ENCODE peak calls at places on chromosomes 3 and 15, in nine cellular contexts. G, O, B, X, Q, P, V, C and J are unnamed samples.

GRCh38 chr3:20668411-20668810 is 482.4 kb upstream of the SGO1 start:
- DNase-seq in G (no peak), O (no peak), B (peak; percentile 53), X (no peak), Q (peak; percentile 45), P (no peak), V (peak; percentile 33), C (peak; percentile 79), J (no peak)

GRCh38 chr3:46899151-46900006 is 21.9 kb downstream of the PTH1R start:
- DNase-seq in G (no peak), O (no peak), B (no peak), X (no peak), Q (no peak), P (peak; percentile 16), V (no peak), C (no peak), J (no peak)

GRCh38 chr15:36407647-36408046 is 171.8 kb upstream of the CDIN1 start:
- DNase-seq in G (no peak), O (no peak), B (no peak), X (no peak), Q (peak; percentile 41), P (no peak), V (peak; percentile 79), C (no peak), J (no peak)

GRCh38 chr3:99330924-99331532 is 307.4 kb upstream of the COL8A1 start:
- DNase-seq in G (no peak), O (no peak), B (no peak), X (no peak), Q (no peak), P (no peak), V (peak; percentile 16), C (no peak), J (no peak)

GRCh38 chr3:165225604-165226003 is 29.4 kb upstream of the SLITRK3 start:
- DNase-seq in G (no peak), O (no peak), B (no peak), X (no peak), Q (no peak), P (no peak), V (no peak), C (peak; percentile 8), J (no peak)

GRCh38 chr15:80730931-80731330 is 35.8 kb downstream of the ABHD17C start:
- DNase-seq in G (no peak), O (no peak), B (no peak), X (no peak), Q (no peak), P (no peak), V (no peak), C (no peak), J (no peak)

GRCh38 chr15:92840149-92840548 is 60.0 kb upstream of the CHD2 start:
- DNase-seq in G (no peak), O (no peak), B (no peak), X (no peak), Q (no peak), P (no peak), V (no peak), C (no peak), J (no peak)

GRCh38 chr3:195889843-195890407 is 18.4 kb downstream of the TNK2 start:
- DNase-seq in G (no peak), O (no peak), B (no peak), X (no peak), Q (no peak), P (no peak), V (no peak), C (peak; percentile 63), J (no peak)

GRCh38 chr3:43212914-43213611 is 73.3 kb upstream of the SNRK start:
- DNase-seq in G (no peak), O (no peak), B (no peak), X (no peak), Q (no peak), P (no peak), V (no peak), C (no peak), J (no peak)

GRCh38 chr3:126913524-126913923 is 69.4 kb upstream of the PLXNA1 start:
- DNase-seq in G (no peak), O (no peak), B (no peak), X (no peak), Q (no peak), P (no peak), V (no peak), C (no peak), J (no peak)

GRCh38 chr15:80614711-80615360 is 80.3 kb upstream of the ABHD17C start:
- DNase-seq in G (no peak), O (no peak), B (no peak), X (no peak), Q (no peak), P (no peak), V (no peak), C (no peak), J (no peak)

GRCh38 chr15:49439678-49440375 is 16.8 kb downstream of the FGF7 start:
- DNase-seq in G (no peak), O (no peak), B (no peak), X (no peak), Q (no peak), P (no peak), V (no peak), C (no peak), J (no peak)

GRCh38 chr15:90412356-90413194 is 24.5 kb downstream of the IQGAP1 start:
- DNase-seq in G (no peak), O (no peak), B (no peak), X (no peak), Q (peak; percentile 55), P (no peak), V (peak; percentile 69), C (peak; percentile 87), J (no peak)

GRCh38 chr3:27617552-27617951 is 104.6 kb downstream of the EOMES start:
- DNase-seq in G (no peak), O (no peak), B (peak; percentile 18), X (no peak), Q (no peak), P (no peak), V (no peak), C (peak; percentile 8), J (no peak)

DNA sequence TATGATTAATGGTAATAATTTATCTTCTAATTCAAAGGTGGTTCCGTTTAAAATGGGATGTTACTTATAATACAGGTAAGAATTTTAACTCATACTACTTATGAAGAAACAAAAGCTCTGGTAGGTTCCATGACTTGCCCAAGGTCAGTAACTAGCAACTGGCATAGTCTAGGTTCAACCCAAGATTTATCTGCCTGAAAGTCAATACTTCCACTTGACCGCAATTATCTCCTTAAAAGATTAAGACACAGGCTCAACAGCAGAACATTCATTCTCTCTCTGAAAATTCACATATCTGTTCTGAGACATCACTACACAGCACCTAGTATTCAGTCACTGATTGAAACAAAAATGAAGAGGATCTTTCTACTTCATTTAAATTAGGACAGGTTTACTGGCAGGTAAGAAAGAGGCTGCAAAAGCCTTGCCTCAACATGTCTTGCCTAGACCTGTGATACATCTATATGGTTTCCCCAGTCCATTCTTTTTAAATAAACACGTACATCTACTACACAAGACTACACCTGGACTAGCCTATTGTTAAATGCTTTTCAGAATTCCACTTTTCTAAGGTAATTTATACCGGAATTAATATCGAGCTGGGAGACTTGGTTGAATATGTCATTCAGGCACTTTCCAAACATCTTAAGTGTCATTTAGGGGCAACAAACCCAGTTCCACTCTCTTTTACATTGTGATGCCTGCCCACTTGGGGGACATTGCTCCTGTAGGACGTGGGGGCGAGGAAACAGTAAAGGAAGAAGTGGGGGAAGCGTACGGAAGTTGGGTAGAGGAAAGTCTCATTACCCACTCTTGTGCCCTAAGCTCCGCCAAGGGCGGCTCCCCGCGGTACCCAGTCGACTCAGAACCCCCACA is 1.1 kb downstream of the CSNK1G1 start:
- DNase-seq in G (peak; percentile 6), O (no peak), B (no peak), X (no peak), Q (peak; percentile 38), P (no peak), V (no peak), C (no peak), J (no peak)
- TF ChIP-seq CTCF in G (no peak), O (no peak), B (no peak), X (no peak), Q (no peak), P (no peak), V (no peak), C (no peak), J (no peak)

GRCh38 chr3:142853270-142854163 is 35.4 kb downstream of the PCOLCE2 start:
- DNase-seq in G (no peak), O (no peak), B (no peak), X (no peak), Q (no peak), P (peak; percentile 78), V (peak; percentile 73), C (no peak), J (no peak)

GRCh38 chr3:142861926-142862325 is 27.0 kb downstream of the PCOLCE2 start:
- DNase-seq in G (no peak), O (no peak), B (no peak), X (no peak), Q (no peak), P (no peak), V (no peak), C (no peak), J (no peak)

GRCh38 chr3:142858043-142858442 is 30.8 kb downstream of the PCOLCE2 start:
- DNase-seq in G (no peak), O (no peak), B (no peak), X (no peak), Q (no peak), P (no peak), V (no peak), C (no peak), J (no peak)

GRCh38 chr3:142852009-142852408 is 36.9 kb downstream of the PCOLCE2 start:
- DNase-seq in G (no peak), O (no peak), B (no peak), X (no peak), Q (no peak), P (no peak), V (no peak), C (no peak), J (no peak)

GRCh38 chr3:142857056-142857455 is 31.8 kb downstream of the PCOLCE2 start:
- DNase-seq in G (no peak), O (no peak), B (peak; percentile 56), X (peak; percentile 14), Q (no peak), P (peak; percentile 56), V (no peak), C (peak; percentile 79), J (no peak)
- TF ChIP-seq CTCF in G (no peak), O (no peak), B (no peak), X (peak; percentile 40), Q (peak; percentile 22), P (peak; percentile 61), V (peak; percentile 47), C (peak; percentile 57), J (no peak)

GRCh38 chr3:52931889-52932288 is 34.5 kb upstream of the STIMATE start:
- DNase-seq in G (no peak), O (no peak), B (no peak), X (no peak), Q (no peak), P (no peak), V (no peak), C (no peak), J (no peak)
- TF ChIP-seq CTCF in G (no peak), O (peak; percentile 34), B (no peak), X (peak; percentile 19), Q (no peak), P (no peak), V (peak; percentile 34), C (peak; percentile 17), J (no peak)

DNA sequence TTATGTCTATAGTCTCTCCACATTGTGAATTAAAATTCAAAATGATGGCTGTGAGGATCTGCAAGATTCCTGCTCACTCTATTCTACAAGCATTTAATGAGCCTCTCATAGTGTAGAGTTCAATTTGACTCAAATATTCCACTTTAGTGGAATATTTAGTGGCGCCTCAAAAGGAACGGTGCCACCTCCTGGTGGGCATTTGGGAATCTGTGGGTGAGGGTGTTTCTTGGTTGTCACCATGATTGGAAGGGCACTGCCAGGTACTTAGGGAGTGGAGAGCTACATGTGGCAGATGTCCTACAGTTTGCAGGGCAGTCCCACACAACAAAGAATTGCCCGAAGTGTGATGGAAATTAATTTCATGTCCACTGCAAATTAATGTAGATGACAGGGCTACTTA is 21.5 kb upstream of the KCNMB3 start:
- DNase-seq in G (no peak), O (no peak), B (no peak), X (no peak), Q (peak; percentile 49), P (no peak), V (no peak), C (no peak), J (no peak)
- TF ChIP-seq CTCF in G (peak; percentile 31), O (no peak), B (no peak), X (peak; percentile 54), Q (peak; percentile 34), P (peak; percentile 43), V (peak; percentile 65), C (peak; percentile 34), J (no peak)